ENCODE peak calls at places on chromosomes 11 and 22, in seven cellular contexts. L, N, P, O, U, G and J are unnamed samples.

GRCh38 chr11:126808851-126809250 is 191.7 kb downstream of the KIRREL3 start:
- DNase-seq in L (no peak), N (no peak), P (peak; percentile 24), O (no peak), U (no peak), G (no peak), J (no peak)

GRCh38 chr11:108599978-108600377 is 6.4 kb upstream of the EXPH5 start:
- DNase-seq in L (no peak), N (no peak), P (no peak), O (no peak), U (no peak), G (no peak), J (no peak)

GRCh38 chr11:130131957-130132850 is 27.4 kb upstream of the ST14 start:
- DNase-seq in L (peak; percentile 71), N (no peak), P (peak; percentile 66), O (peak; percentile 74), U (peak; percentile 68), G (peak; percentile 73), J (peak; percentile 65)

GRCh38 chr11:11545285-11546275 is 76.2 kb downstream of the GALNT18 start:
- DNase-seq in L (no peak), N (no peak), P (no peak), O (no peak), U (no peak), G (no peak), J (no peak)

GRCh38 chr11:100719809-100720221 is 32.7 kb downstream of the ARHGAP42 start:
- DNase-seq in L (peak; percentile 65), N (peak; percentile 71), P (peak; percentile 79), O (peak; percentile 91), U (peak; percentile 57), G (no peak), J (no peak)

GRCh38 chr11:101552893-101553292 is 30.9 kb downstream of the TRPC6 start:
- DNase-seq in L (no peak), N (no peak), P (no peak), O (no peak), U (no peak), G (no peak), J (no peak)

GRCh38 chr11:3134218-3134621 is 30.9 kb downstream of the OSBPL5 start:
- DNase-seq in L (no peak), N (no peak), P (no peak), O (no peak), U (no peak), G (no peak), J (no peak)

GRCh38 chr11:283405-284080 is 5.3 kb downstream of the NLRP6 start:
- DNase-seq in L (no peak), N (no peak), P (no peak), O (no peak), U (no peak), G (no peak), J (no peak)

GRCh38 chr22:24952837-24953293 is 349 bp downstream of the KIAA1671 start:
- DNase-seq in L (peak; percentile 73), N (peak; percentile 35), P (peak; percentile 7), O (peak; percentile 47), U (no peak), G (no peak), J (no peak)

GRCh38 chr11:112835556-112835955 is 125.7 kb upstream of the NCAM1 start:
- DNase-seq in L (no peak), N (no peak), P (no peak), O (no peak), U (peak; percentile 33), G (no peak), J (no peak)

GRCh38 chr22:38314992-38315800 is 2.0 kb downstream of the CSNK1E start:
- DNase-seq in L (no peak), N (no peak), P (peak; percentile 35), O (peak; percentile 29), U (no peak), G (no peak), J (peak; percentile 30)

GRCh38 chr11:11387906-11388305 is 34.9 kb upstream of the CSNK2A3 start:
- DNase-seq in L (no peak), N (no peak), P (no peak), O (no peak), U (no peak), G (no peak), J (no peak)

GRCh38 chr22:45538284-45538683 is 35.6 kb downstream of the FBLN1 start:
- DNase-seq in L (no peak), N (peak; percentile 53), P (no peak), O (no peak), U (no peak), G (no peak), J (no peak)

DNA sequence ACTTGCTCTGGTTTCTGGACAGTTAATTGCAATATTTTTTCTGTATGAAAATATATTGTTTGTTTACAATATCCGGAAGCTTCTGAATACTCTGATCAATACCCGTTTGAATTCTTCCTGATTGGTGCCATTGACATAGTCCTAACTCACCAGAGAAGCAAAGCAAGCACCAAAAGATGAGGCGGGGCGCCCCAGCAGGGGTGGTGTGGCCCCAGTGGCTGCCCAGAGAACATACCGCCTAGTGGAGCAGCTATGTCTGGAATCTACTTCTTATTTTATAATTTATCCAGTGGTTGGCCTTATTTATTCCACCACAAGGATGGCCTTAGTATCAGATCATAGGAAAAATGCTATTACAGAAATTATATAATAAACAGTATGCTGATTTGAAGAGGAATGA is 610.7 kb downstream of the JRKL start:
- DNase-seq in L (no peak), N (no peak), P (no peak), O (no peak), U (no peak), G (no peak), J (no peak)
- H3K27ac ChIP-seq in L (no peak overlapping the region), N (no peak overlapping the region), P (no peak overlapping the region), O (no peak overlapping the region), U (no peak overlapping the region), G (no peak overlapping the region), J (no peak overlapping the region)

DNA sequence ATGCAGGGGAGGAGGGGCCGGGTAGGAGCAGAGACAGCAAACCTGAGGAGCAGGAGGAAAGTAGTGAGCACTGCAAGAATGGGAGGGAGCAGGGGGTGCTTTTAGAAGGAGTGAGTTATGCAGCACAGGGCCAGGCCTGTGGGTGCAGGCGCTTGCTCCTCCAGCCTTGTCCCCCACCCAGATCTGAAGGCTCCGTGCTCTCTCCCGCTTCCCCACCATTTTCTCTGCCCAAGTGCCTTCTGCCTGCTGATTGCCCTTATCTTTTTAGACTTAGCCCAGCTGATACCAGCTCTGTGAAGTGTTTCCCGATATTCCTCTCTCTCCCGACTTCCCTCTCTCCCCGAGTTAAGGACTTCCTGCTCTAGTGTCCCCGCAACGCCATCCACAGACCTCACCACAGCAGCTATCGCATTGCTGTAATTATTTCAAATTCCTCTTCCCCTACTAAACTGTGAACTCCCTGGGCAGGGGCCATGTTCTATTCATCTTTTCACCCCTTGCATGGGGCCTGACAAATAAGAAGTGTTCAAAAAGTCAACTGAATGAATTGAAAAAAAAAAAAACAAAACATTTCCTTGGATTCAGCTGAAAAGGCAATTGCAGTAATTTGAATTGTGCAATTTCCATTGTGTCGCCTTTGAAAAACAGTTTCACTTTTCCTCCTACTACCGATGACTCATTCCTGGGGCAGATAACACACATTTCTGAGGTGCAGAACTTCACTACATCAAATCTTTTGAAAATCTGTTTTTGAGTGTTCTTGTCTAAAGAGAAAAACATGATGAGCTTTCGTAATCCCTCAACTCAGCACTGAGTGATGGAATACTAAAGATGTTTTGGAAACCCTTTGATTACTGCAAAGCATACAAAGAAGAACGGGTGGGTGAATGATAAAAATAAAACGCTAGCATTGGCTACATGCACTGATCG is 69.7 kb upstream of the BMAL1 start:
- DNase-seq in L (no peak), N (peak; percentile 31), P (peak; percentile 84), O (peak; percentile 88), U (peak; percentile 60), G (peak; percentile 29), J (no peak)
- H3K27ac ChIP-seq in L (peak overlapping the region; percentile 53), N (peak overlapping the region; percentile 22), P (peak overlapping the region; percentile 84), O (peak overlapping the region; percentile 82), U (peak overlapping the region; percentile 41), G (no peak overlapping the region), J (no peak overlapping the region)

GRCh38 chr22:17628304-17629166 is at the start of gene ATP6V1E1:
- DNase-seq in L (peak; percentile 85), N (peak; percentile 97), P (peak; percentile 96), O (peak; percentile 97), U (peak; percentile 97), G (peak; percentile 98), J (peak; percentile 96)
- H3K27ac ChIP-seq in L (peak within 1 kb of the TSS; percentile 90), N (peak within 1 kb of the TSS; percentile 98), P (peak within 1 kb of the TSS; percentile 97), O (peak within 1 kb of the TSS; percentile 96), U (peak within 1 kb of the TSS; percentile 74), G (peak within 1 kb of the TSS; percentile 88), J (peak within 1 kb of the TSS; percentile 90)

GRCh38 chr11:131146817-131147490 is 223.5 kb upstream of the NTM start:
- DNase-seq in L (no peak), N (no peak), P (peak; percentile 36), O (no peak), U (no peak), G (no peak), J (no peak)
- H3K27ac ChIP-seq in L (no peak overlapping the region), N (no peak overlapping the region), P (no peak overlapping the region), O (no peak overlapping the region), U (no peak overlapping the region), G (no peak overlapping the region), J (no peak overlapping the region)

GRCh38 chr22:27680636-27681035 is 120.9 kb downstream of the MN1 start:
- DNase-seq in L (no peak), N (no peak), P (no peak), O (no peak), U (peak; percentile 20), G (no peak), J (no peak)
- H3K27ac ChIP-seq in L (no peak overlapping the region), N (no peak overlapping the region), P (no peak overlapping the region), O (no peak overlapping the region), U (no peak overlapping the region), G (no peak overlapping the region), J (no peak overlapping the region)

GRCh38 chr11:61150656-61151544 is 10.3 kb downstream of the VPS37C start:
- DNase-seq in L (no peak), N (no peak), P (no peak), O (no peak), U (no peak), G (no peak), J (no peak)
- H3K27ac ChIP-seq in L (no peak overlapping the region), N (peak overlapping the region; percentile 84), P (no peak overlapping the region), O (no peak overlapping the region), U (no peak overlapping the region), G (no peak overlapping the region), J (no peak overlapping the region)

GRCh38 chr11:72078477-72078876 is 1.9 kb downstream of the NUMA1 start:
- DNase-seq in L (no peak), N (no peak), P (peak; percentile 26), O (no peak), U (no peak), G (no peak), J (no peak)
- H3K27ac ChIP-seq in L (peak overlapping the region; percentile 78), N (peak overlapping the region; percentile 97), P (peak overlapping the region; percentile 19), O (peak overlapping the region; percentile 96), U (no peak overlapping the region), G (peak overlapping the region; percentile 80), J (peak overlapping the region; percentile 38)